ENCODE peak calls at places on chromosomes 5 and 9, in six cellular contexts. One of them, this sample, is unnamed.

GRCh38 chr5:104241051-104241450 is 678.5 kb upstream of the NUDT12 start:
- DNase-seq in BE2C: peak; percentile 70
- DNase-seq in stimulated activated CD8-positive, alpha-beta memory T cell treated with anti-CD3 and anti-CD28 coated beads, Interleukin-12 subunit alpha, Interleukin-12 subunit beta, amount 100 ng/mL, for 1 hour: no peak
- DNase-seq in stimulated activated CD4-positive, alpha-beta T cell treated with anti-CD3 and anti-CD28 coated beads, Interleukin-12 subunit alpha, Interleukin-12 subunit beta, amount 100 ng/mL, for 4 hours: no peak
- DNase-seq in activated CD4-positive, alpha-beta memory T cell treated with anti-CD3 and anti-CD28 coated beads, Interleukin-2, amount 10 ng/mL, durations not matched to agents 7 days and 5 days: no peak
- DNase-seq in lung: no peak
- DNase-seq in this sample: no peak

GRCh38 chr5:7615566-7616061 is 219.7 kb downstream of the ADCY2 start:
- DNase-seq in BE2C: no peak
- DNase-seq in stimulated activated CD8-positive, alpha-beta memory T cell treated with anti-CD3 and anti-CD28 coated beads, Interleukin-12 subunit alpha, Interleukin-12 subunit beta, amount 100 ng/mL, for 1 hour: no peak
- DNase-seq in stimulated activated CD4-positive, alpha-beta T cell treated with anti-CD3 and anti-CD28 coated beads, Interleukin-12 subunit alpha, Interleukin-12 subunit beta, amount 100 ng/mL, for 4 hours: no peak
- DNase-seq in lung: no peak
- DNase-seq in activated CD4-positive, alpha-beta memory T cell treated with anti-CD3 and anti-CD28 coated beads, Interleukin-2, amount 10 ng/mL, durations not matched to agents 7 days and 5 days: no peak
- DNase-seq in this sample: no peak

GRCh38 chr5:21810737-21811316 is 1042.3 kb downstream of the CDH12 start:
- DNase-seq in stimulated activated CD8-positive, alpha-beta memory T cell treated with anti-CD3 and anti-CD28 coated beads, Interleukin-12 subunit alpha, Interleukin-12 subunit beta, amount 100 ng/mL, for 1 hour: no peak
- DNase-seq in lung: no peak
- DNase-seq in stimulated activated CD4-positive, alpha-beta T cell treated with anti-CD3 and anti-CD28 coated beads, Interleukin-12 subunit alpha, Interleukin-12 subunit beta, amount 100 ng/mL, for 4 hours: no peak
- DNase-seq in BE2C: no peak
- DNase-seq in activated CD4-positive, alpha-beta memory T cell treated with anti-CD3 and anti-CD28 coated beads, Interleukin-2, amount 10 ng/mL, durations not matched to agents 7 days and 5 days: no peak
- DNase-seq in this sample: no peak

GRCh38 chr5:11496127-11496719 is 408.0 kb downstream of the CTNND2 start:
- DNase-seq in BE2C: no peak
- DNase-seq in stimulated activated CD4-positive, alpha-beta T cell treated with anti-CD3 and anti-CD28 coated beads, Interleukin-12 subunit alpha, Interleukin-12 subunit beta, amount 100 ng/mL, for 4 hours: no peak
- DNase-seq in stimulated activated CD8-positive, alpha-beta memory T cell treated with anti-CD3 and anti-CD28 coated beads, Interleukin-12 subunit alpha, Interleukin-12 subunit beta, amount 100 ng/mL, for 1 hour: no peak
- DNase-seq in activated CD4-positive, alpha-beta memory T cell treated with anti-CD3 and anti-CD28 coated beads, Interleukin-2, amount 10 ng/mL, durations not matched to agents 7 days and 5 days: no peak
- DNase-seq in lung: no peak
- DNase-seq in this sample: no peak

GRCh38 chr5:39117401-39117800 is 43.2 kb upstream of the RICTOR start:
- DNase-seq in lung: no peak
- DNase-seq in BE2C: no peak
- DNase-seq in activated CD4-positive, alpha-beta memory T cell treated with anti-CD3 and anti-CD28 coated beads, Interleukin-2, amount 10 ng/mL, durations not matched to agents 7 days and 5 days: no peak
- DNase-seq in stimulated activated CD4-positive, alpha-beta T cell treated with anti-CD3 and anti-CD28 coated beads, Interleukin-12 subunit alpha, Interleukin-12 subunit beta, amount 100 ng/mL, for 4 hours: no peak
- DNase-seq in stimulated activated CD8-positive, alpha-beta memory T cell treated with anti-CD3 and anti-CD28 coated beads, Interleukin-12 subunit alpha, Interleukin-12 subunit beta, amount 100 ng/mL, for 1 hour: no peak
- DNase-seq in this sample: no peak

GRCh38 chr5:139381837-139382361 is 1.2 kb downstream of the SLC23A1 start:
- DNase-seq in lung: no peak
- DNase-seq in activated CD4-positive, alpha-beta memory T cell treated with anti-CD3 and anti-CD28 coated beads, Interleukin-2, amount 10 ng/mL, durations not matched to agents 7 days and 5 days: no peak
- DNase-seq in stimulated activated CD8-positive, alpha-beta memory T cell treated with anti-CD3 and anti-CD28 coated beads, Interleukin-12 subunit alpha, Interleukin-12 subunit beta, amount 100 ng/mL, for 1 hour: no peak
- DNase-seq in BE2C: no peak
- DNase-seq in stimulated activated CD4-positive, alpha-beta T cell treated with anti-CD3 and anti-CD28 coated beads, Interleukin-12 subunit alpha, Interleukin-12 subunit beta, amount 100 ng/mL, for 4 hours: no peak
- DNase-seq in this sample: no peak

GRCh38 chr9:134322781-134323241 is 3.4 kb upstream of the RXRA start:
- DNase-seq in activated CD4-positive, alpha-beta memory T cell treated with anti-CD3 and anti-CD28 coated beads, Interleukin-2, amount 10 ng/mL, durations not matched to agents 7 days and 5 days: no peak
- DNase-seq in lung: no peak
- DNase-seq in BE2C: no peak
- DNase-seq in stimulated activated CD8-positive, alpha-beta memory T cell treated with anti-CD3 and anti-CD28 coated beads, Interleukin-12 subunit alpha, Interleukin-12 subunit beta, amount 100 ng/mL, for 1 hour: no peak
- DNase-seq in stimulated activated CD4-positive, alpha-beta T cell treated with anti-CD3 and anti-CD28 coated beads, Interleukin-12 subunit alpha, Interleukin-12 subunit beta, amount 100 ng/mL, for 4 hours: no peak
- DNase-seq in this sample: no peak

GRCh38 chr9:27377147-27377807 is 80.3 kb upstream of the EQTN start:
- DNase-seq in stimulated activated CD8-positive, alpha-beta memory T cell treated with anti-CD3 and anti-CD28 coated beads, Interleukin-12 subunit alpha, Interleukin-12 subunit beta, amount 100 ng/mL, for 1 hour: no peak
- DNase-seq in lung: no peak
- DNase-seq in activated CD4-positive, alpha-beta memory T cell treated with anti-CD3 and anti-CD28 coated beads, Interleukin-2, amount 10 ng/mL, durations not matched to agents 7 days and 5 days: no peak
- DNase-seq in BE2C: no peak
- DNase-seq in stimulated activated CD4-positive, alpha-beta T cell treated with anti-CD3 and anti-CD28 coated beads, Interleukin-12 subunit alpha, Interleukin-12 subunit beta, amount 100 ng/mL, for 4 hours: no peak
- DNase-seq in this sample: no peak

GRCh38 chr5:68656936-68657857 is 436.6 kb upstream of the SLC30A5 start:
- DNase-seq in stimulated activated CD8-positive, alpha-beta memory T cell treated with anti-CD3 and anti-CD28 coated beads, Interleukin-12 subunit alpha, Interleukin-12 subunit beta, amount 100 ng/mL, for 1 hour: no peak
- DNase-seq in BE2C: peak; percentile 73
- DNase-seq in activated CD4-positive, alpha-beta memory T cell treated with anti-CD3 and anti-CD28 coated beads, Interleukin-2, amount 10 ng/mL, durations not matched to agents 7 days and 5 days: no peak
- DNase-seq in stimulated activated CD4-positive, alpha-beta T cell treated with anti-CD3 and anti-CD28 coated beads, Interleukin-12 subunit alpha, Interleukin-12 subunit beta, amount 100 ng/mL, for 4 hours: no peak
- DNase-seq in lung: no peak
- DNase-seq in this sample: no peak

GRCh38 chr5:59744531-59744992 is 149.0 kb downstream of the PDE4D start:
- DNase-seq in stimulated activated CD8-positive, alpha-beta memory T cell treated with anti-CD3 and anti-CD28 coated beads, Interleukin-12 subunit alpha, Interleukin-12 subunit beta, amount 100 ng/mL, for 1 hour: no peak
- DNase-seq in stimulated activated CD4-positive, alpha-beta T cell treated with anti-CD3 and anti-CD28 coated beads, Interleukin-12 subunit alpha, Interleukin-12 subunit beta, amount 100 ng/mL, for 4 hours: no peak
- DNase-seq in BE2C: no peak
- DNase-seq in lung: no peak
- DNase-seq in activated CD4-positive, alpha-beta memory T cell treated with anti-CD3 and anti-CD28 coated beads, Interleukin-2, amount 10 ng/mL, durations not matched to agents 7 days and 5 days: no peak
- DNase-seq in this sample: no peak

GRCh38 chr9:437066-438015 is 222.7 kb downstream of the DOCK8 start:
- DNase-seq in activated CD4-positive, alpha-beta memory T cell treated with anti-CD3 and anti-CD28 coated beads, Interleukin-2, amount 10 ng/mL, durations not matched to agents 7 days and 5 days: no peak
- DNase-seq in stimulated activated CD4-positive, alpha-beta T cell treated with anti-CD3 and anti-CD28 coated beads, Interleukin-12 subunit alpha, Interleukin-12 subunit beta, amount 100 ng/mL, for 4 hours: no peak
- DNase-seq in BE2C: no peak
- DNase-seq in lung: no peak
- DNase-seq in stimulated activated CD8-positive, alpha-beta memory T cell treated with anti-CD3 and anti-CD28 coated beads, Interleukin-12 subunit alpha, Interleukin-12 subunit beta, amount 100 ng/mL, for 1 hour: no peak
- DNase-seq in this sample: no peak